ENCODE peak calls at places on chromosomes 5 and 9, in eight cellular contexts. One of them, this sample, is unnamed.

GRCh38 chr5:81225463-81225862 is 7.7 kb upstream of the CKMT2 start:
- DNase-seq in astrocyte of the cerebellum: no peak
- DNase-seq in fibroblast of pulmonary artery: no peak
- DNase-seq in fibroblast of mammary gland: no peak
- DNase-seq in CD8-positive, alpha-beta T cell: no peak
- DNase-seq in body of pancreas: no peak
- DNase-seq in psoas muscle: no peak
- DNase-seq in chondrocyte: no peak
- DNase-seq in this sample: no peak

GRCh38 chr5:136075339-136075885 is 46.6 kb downstream of the TGFBI start:
- DNase-seq in fibroblast of pulmonary artery: no peak
- DNase-seq in fibroblast of mammary gland: no peak
- DNase-seq in astrocyte of the cerebellum: no peak
- DNase-seq in body of pancreas: no peak
- DNase-seq in CD8-positive, alpha-beta T cell: no peak
- DNase-seq in chondrocyte: no peak
- DNase-seq in psoas muscle: no peak
- DNase-seq in this sample: no peak

GRCh38 chr5:96655506-96655905 is 6.7 kb upstream of the CAST start:
- DNase-seq in fibroblast of pulmonary artery: peak; percentile 43
- DNase-seq in CD8-positive, alpha-beta T cell: no peak
- DNase-seq in psoas muscle: no peak
- DNase-seq in fibroblast of mammary gland: peak; percentile 67
- DNase-seq in body of pancreas: no peak
- DNase-seq in chondrocyte: no peak
- DNase-seq in astrocyte of the cerebellum: no peak
- DNase-seq in this sample: no peak

GRCh38 chr5:110058175-110058574 is 368.4 kb downstream of the MAN2A1 start:
- DNase-seq in chondrocyte: no peak
- DNase-seq in psoas muscle: no peak
- DNase-seq in fibroblast of mammary gland: no peak
- DNase-seq in CD8-positive, alpha-beta T cell: no peak
- DNase-seq in astrocyte of the cerebellum: no peak
- DNase-seq in body of pancreas: peak; percentile 52
- DNase-seq in fibroblast of pulmonary artery: no peak
- DNase-seq in this sample: no peak

GRCh38 chr9:91727316-91727861 is 222.6 kb downstream of the ROR2 start:
- DNase-seq in CD8-positive, alpha-beta T cell: no peak
- DNase-seq in astrocyte of the cerebellum: peak; percentile 23
- DNase-seq in fibroblast of mammary gland: peak; percentile 59
- DNase-seq in psoas muscle: no peak
- DNase-seq in body of pancreas: peak; percentile 43
- DNase-seq in chondrocyte: no peak
- DNase-seq in fibroblast of pulmonary artery: peak; percentile 57
- DNase-seq in this sample: peak; percentile 44

GRCh38 chr9:18925880-18926279 is 107.1 kb downstream of the SAXO1 start:
- DNase-seq in chondrocyte: no peak
- DNase-seq in astrocyte of the cerebellum: no peak
- DNase-seq in fibroblast of pulmonary artery: no peak
- DNase-seq in psoas muscle: no peak
- DNase-seq in body of pancreas: no peak
- DNase-seq in fibroblast of mammary gland: no peak
- DNase-seq in CD8-positive, alpha-beta T cell: no peak
- DNase-seq in this sample: no peak

GRCh38 chr5:174056064-174056842 is 10.7 kb downstream of the NSG2 start:
- DNase-seq in psoas muscle: no peak
- DNase-seq in body of pancreas: no peak
- DNase-seq in CD8-positive, alpha-beta T cell: no peak
- DNase-seq in fibroblast of mammary gland: no peak
- DNase-seq in chondrocyte: no peak
- DNase-seq in astrocyte of the cerebellum: no peak
- DNase-seq in fibroblast of pulmonary artery: no peak
- DNase-seq in this sample: no peak

GRCh38 chr5:168652516-168652915 is 73.3 kb upstream of the PANK3 start:
- DNase-seq in psoas muscle: no peak
- DNase-seq in chondrocyte: no peak
- DNase-seq in astrocyte of the cerebellum: no peak
- DNase-seq in fibroblast of pulmonary artery: no peak
- DNase-seq in fibroblast of mammary gland: no peak
- DNase-seq in CD8-positive, alpha-beta T cell: no peak
- DNase-seq in body of pancreas: no peak
- DNase-seq in this sample: no peak

DNA sequence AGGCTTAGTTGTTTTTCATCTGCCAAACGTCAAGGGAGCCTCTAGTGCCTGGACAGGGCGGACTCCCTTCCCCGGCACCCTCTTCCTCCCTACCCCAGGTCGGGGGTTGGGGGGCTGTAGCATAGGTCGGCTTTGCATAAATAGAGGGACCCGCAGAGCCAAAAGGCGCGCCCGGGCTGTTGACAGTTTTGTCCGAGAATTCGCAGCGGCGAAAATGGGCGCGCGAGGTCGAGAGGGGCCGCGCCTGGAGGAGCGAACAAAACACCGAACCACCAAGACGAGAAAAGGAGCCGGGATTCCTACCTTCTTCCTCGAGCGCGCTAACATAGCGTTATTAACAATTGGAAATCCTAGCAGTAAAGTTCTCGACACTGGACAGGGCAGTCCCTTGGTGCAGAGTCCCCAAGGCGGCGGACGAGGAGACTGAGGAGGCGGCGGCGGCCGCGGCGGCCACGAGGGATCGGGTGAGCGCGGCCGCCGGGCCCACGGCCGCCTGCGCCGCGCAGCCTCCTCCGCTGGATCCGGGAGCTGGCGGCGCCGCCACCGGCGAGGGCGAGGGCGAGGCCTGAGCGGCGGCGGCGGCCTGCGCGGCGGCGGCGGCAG is 1.8 kb downstream of the FOXD1 start:
- DNase-seq in fibroblast of pulmonary artery: no peak
- DNase-seq in psoas muscle: peak; percentile 15
- DNase-seq in astrocyte of the cerebellum: no peak
- DNase-seq in chondrocyte: no peak
- DNase-seq in body of pancreas: no peak
- DNase-seq in CD8-positive, alpha-beta T cell: no peak
- DNase-seq in fibroblast of mammary gland: no peak
- DNase-seq in this sample: no peak
- TF ChIP-seq CTCF in fibroblast of pulmonary artery: no peak
- TF ChIP-seq CTCF in psoas muscle: no peak
- TF ChIP-seq CTCF in astrocyte of the cerebellum: no peak
- TF ChIP-seq CTCF in chondrocyte: no peak
- TF ChIP-seq CTCF in body of pancreas: no peak
- TF ChIP-seq CTCF in CD8-positive, alpha-beta T cell: no peak
- TF ChIP-seq CTCF in fibroblast of mammary gland: no peak
- TF ChIP-seq CTCF in this sample: no peak

GRCh38 chr9:132147331-132147730 is 14.5 kb upstream of the NTNG2 start:
- DNase-seq in psoas muscle: no peak
- DNase-seq in chondrocyte: no peak
- DNase-seq in fibroblast of mammary gland: no peak
- DNase-seq in astrocyte of the cerebellum: no peak
- DNase-seq in CD8-positive, alpha-beta T cell: no peak
- DNase-seq in fibroblast of pulmonary artery: no peak
- DNase-seq in body of pancreas: no peak
- DNase-seq in this sample: no peak

GRCh38 chr9:132146575-132146974 is 15.3 kb upstream of the NTNG2 start:
- DNase-seq in fibroblast of mammary gland: no peak
- DNase-seq in CD8-positive, alpha-beta T cell: no peak
- DNase-seq in body of pancreas: no peak
- DNase-seq in astrocyte of the cerebellum: no peak
- DNase-seq in psoas muscle: no peak
- DNase-seq in chondrocyte: no peak
- DNase-seq in fibroblast of pulmonary artery: no peak
- DNase-seq in this sample: no peak

GRCh38 chr9:132146015-132146414 is 15.8 kb upstream of the NTNG2 start:
- DNase-seq in fibroblast of pulmonary artery: no peak
- DNase-seq in CD8-positive, alpha-beta T cell: no peak
- DNase-seq in chondrocyte: peak; percentile 43
- DNase-seq in body of pancreas: no peak
- DNase-seq in psoas muscle: no peak
- DNase-seq in fibroblast of mammary gland: no peak
- DNase-seq in astrocyte of the cerebellum: no peak
- DNase-seq in this sample: no peak

GRCh38 chr9:132150256-132150655 is 11.6 kb upstream of the NTNG2 start:
- DNase-seq in chondrocyte: peak; percentile 74
- DNase-seq in astrocyte of the cerebellum: no peak
- DNase-seq in body of pancreas: no peak
- DNase-seq in fibroblast of mammary gland: no peak
- DNase-seq in psoas muscle: peak; percentile 53
- DNase-seq in fibroblast of pulmonary artery: no peak
- DNase-seq in CD8-positive, alpha-beta T cell: no peak
- DNase-seq in this sample: no peak

DNA sequence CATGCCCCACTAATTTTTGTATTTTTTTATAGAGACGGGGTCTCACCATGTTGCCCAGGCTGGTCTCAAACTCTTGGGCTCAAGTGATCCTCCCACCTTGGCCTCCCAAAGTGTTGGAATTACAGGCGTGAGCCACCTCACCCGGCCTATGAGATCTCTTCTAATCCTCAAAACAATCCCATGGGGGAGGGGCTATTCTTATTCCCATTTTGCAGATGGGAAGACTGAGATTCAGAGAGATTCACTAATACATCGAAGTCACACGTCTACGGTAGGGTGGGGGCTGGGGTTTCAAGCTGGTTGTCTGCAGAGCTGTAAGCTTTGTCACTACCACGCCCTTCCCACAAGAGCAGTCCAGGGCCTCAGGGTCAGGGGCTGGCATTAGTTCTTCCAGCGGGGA is 14.0 kb upstream of the NTNG2 start:
- DNase-seq in chondrocyte: no peak
- DNase-seq in fibroblast of mammary gland: no peak
- DNase-seq in CD8-positive, alpha-beta T cell: no peak
- DNase-seq in body of pancreas: no peak
- DNase-seq in fibroblast of pulmonary artery: no peak
- DNase-seq in psoas muscle: no peak
- DNase-seq in astrocyte of the cerebellum: no peak
- DNase-seq in this sample: no peak
- TF ChIP-seq CTCF in chondrocyte: no peak
- TF ChIP-seq CTCF in fibroblast of mammary gland: no peak
- TF ChIP-seq CTCF in CD8-positive, alpha-beta T cell: no peak
- TF ChIP-seq CTCF in body of pancreas: no peak
- TF ChIP-seq CTCF in fibroblast of pulmonary artery: no peak
- TF ChIP-seq CTCF in psoas muscle: no peak
- TF ChIP-seq CTCF in astrocyte of the cerebellum: no peak
- TF ChIP-seq CTCF in this sample: no peak

GRCh38 chr9:90724112-90724511 is 77.5 kb upstream of the SYK start:
- DNase-seq in body of pancreas: no peak
- DNase-seq in fibroblast of pulmonary artery: no peak
- DNase-seq in psoas muscle: no peak
- DNase-seq in chondrocyte: no peak
- DNase-seq in astrocyte of the cerebellum: no peak
- DNase-seq in CD8-positive, alpha-beta T cell: no peak
- DNase-seq in fibroblast of mammary gland: no peak
- DNase-seq in this sample: no peak

GRCh38 chr9:90724880-90725279 is 76.7 kb upstream of the SYK start:
- DNase-seq in body of pancreas: no peak
- DNase-seq in fibroblast of mammary gland: no peak
- DNase-seq in astrocyte of the cerebellum: no peak
- DNase-seq in fibroblast of pulmonary artery: no peak
- DNase-seq in chondrocyte: no peak
- DNase-seq in CD8-positive, alpha-beta T cell: no peak
- DNase-seq in psoas muscle: no peak
- DNase-seq in this sample: no peak

GRCh38 chr9:90727498-90727897 is 74.1 kb upstream of the SYK start:
- DNase-seq in fibroblast of pulmonary artery: no peak
- DNase-seq in body of pancreas: no peak
- DNase-seq in psoas muscle: no peak
- DNase-seq in CD8-positive, alpha-beta T cell: no peak
- DNase-seq in astrocyte of the cerebellum: no peak
- DNase-seq in chondrocyte: no peak
- DNase-seq in fibroblast of mammary gland: no peak
- DNase-seq in this sample: no peak

GRCh38 chr9:90729351-90729750 is 72.3 kb upstream of the SYK start:
- DNase-seq in body of pancreas: no peak
- DNase-seq in fibroblast of pulmonary artery: no peak
- DNase-seq in fibroblast of mammary gland: no peak
- DNase-seq in CD8-positive, alpha-beta T cell: no peak
- DNase-seq in astrocyte of the cerebellum: no peak
- DNase-seq in psoas muscle: no peak
- DNase-seq in chondrocyte: no peak
- DNase-seq in this sample: no peak

DNA sequence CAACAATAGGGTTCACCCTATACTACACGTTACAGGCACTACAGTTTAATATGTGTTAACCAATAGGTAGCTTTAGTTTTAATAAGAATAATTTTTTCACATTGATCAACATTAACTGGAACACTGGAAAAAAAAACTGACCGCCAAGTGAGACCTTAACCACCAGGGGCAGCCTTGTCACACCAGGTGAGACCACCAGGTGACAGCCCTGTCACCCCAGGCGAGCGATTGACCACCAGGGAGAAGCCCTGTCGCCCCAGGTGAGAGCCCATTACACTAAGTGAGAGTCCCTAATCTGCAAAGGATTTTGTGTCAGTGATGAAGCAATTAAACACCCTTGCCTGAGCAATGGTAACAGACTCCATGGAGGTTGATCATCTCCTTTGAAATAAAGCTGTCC is 75.4 kb upstream of the SYK start:
- DNase-seq in chondrocyte: no peak
- DNase-seq in body of pancreas: no peak
- DNase-seq in fibroblast of pulmonary artery: no peak
- DNase-seq in psoas muscle: no peak
- DNase-seq in CD8-positive, alpha-beta T cell: no peak
- DNase-seq in astrocyte of the cerebellum: no peak
- DNase-seq in fibroblast of mammary gland: no peak
- DNase-seq in this sample: no peak
- TF ChIP-seq CTCF in chondrocyte: peak; percentile 30
- TF ChIP-seq CTCF in body of pancreas: no peak
- TF ChIP-seq CTCF in fibroblast of pulmonary artery: no peak
- TF ChIP-seq CTCF in psoas muscle: no peak
- TF ChIP-seq CTCF in CD8-positive, alpha-beta T cell: no peak
- TF ChIP-seq CTCF in astrocyte of the cerebellum: no peak
- TF ChIP-seq CTCF in fibroblast of mammary gland: no peak
- TF ChIP-seq CTCF in this sample: peak; percentile 24

GRCh38 chr5:16782227-16782626 is 153.9 kb downstream of the MYO10 start:
- DNase-seq in psoas muscle: no peak
- DNase-seq in CD8-positive, alpha-beta T cell: no peak
- DNase-seq in fibroblast of pulmonary artery: no peak
- DNase-seq in fibroblast of mammary gland: no peak
- DNase-seq in chondrocyte: no peak
- DNase-seq in body of pancreas: no peak
- DNase-seq in astrocyte of the cerebellum: no peak
- DNase-seq in this sample: no peak

GRCh38 chr5:16777432-16777831 is 158.7 kb downstream of the MYO10 start:
- DNase-seq in fibroblast of mammary gland: no peak
- DNase-seq in psoas muscle: no peak
- DNase-seq in CD8-positive, alpha-beta T cell: no peak
- DNase-seq in chondrocyte: no peak
- DNase-seq in astrocyte of the cerebellum: no peak
- DNase-seq in body of pancreas: no peak
- DNase-seq in fibroblast of pulmonary artery: no peak
- DNase-seq in this sample: no peak

GRCh38 chr5:16773990-16774389 is 157.2 kb upstream of the RETREG1 start:
- DNase-seq in CD8-positive, alpha-beta T cell: no peak
- DNase-seq in fibroblast of mammary gland: peak; percentile 51
- DNase-seq in body of pancreas: peak; percentile 89
- DNase-seq in psoas muscle: no peak
- DNase-seq in chondrocyte: no peak
- DNase-seq in fibroblast of pulmonary artery: no peak
- DNase-seq in astrocyte of the cerebellum: no peak
- DNase-seq in this sample: no peak

GRCh38 chr5:16774806-16775205 is 158.0 kb upstream of the RETREG1 start:
- DNase-seq in body of pancreas: no peak
- DNase-seq in fibroblast of pulmonary artery: no peak
- DNase-seq in psoas muscle: no peak
- DNase-seq in fibroblast of mammary gland: peak; percentile 59
- DNase-seq in astrocyte of the cerebellum: no peak
- DNase-seq in CD8-positive, alpha-beta T cell: no peak
- DNase-seq in chondrocyte: no peak
- DNase-seq in this sample: no peak

DNA sequence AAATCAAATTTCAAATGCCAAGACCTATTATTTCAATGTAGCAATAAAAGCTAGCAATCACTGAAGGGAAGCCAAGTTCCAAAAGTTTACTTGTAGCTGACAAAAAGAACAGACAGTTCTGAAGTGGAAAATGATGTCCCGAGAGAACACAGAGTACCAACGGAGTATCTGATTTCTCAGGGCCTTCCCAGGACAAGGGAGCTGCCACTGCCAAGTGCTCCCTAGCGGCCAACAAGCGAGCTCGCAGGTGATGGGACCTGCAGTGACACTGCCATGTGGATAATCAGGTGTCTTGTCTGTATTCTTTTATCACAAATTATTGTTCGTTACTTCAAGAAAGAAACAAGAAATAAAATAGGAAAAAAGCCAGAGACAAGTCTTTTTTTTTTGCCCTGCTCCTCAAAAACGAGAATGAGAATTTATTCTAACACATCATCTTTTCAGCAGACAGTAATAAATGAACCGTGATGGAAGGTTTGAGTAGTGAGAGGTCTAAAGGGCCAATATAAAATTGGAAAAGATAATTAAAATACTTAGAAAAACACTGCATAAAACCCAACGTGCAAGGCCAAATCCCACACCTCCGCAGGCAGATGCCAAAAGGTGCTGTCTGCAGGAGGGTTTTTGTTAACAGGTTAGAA is 159.4 kb downstream of the MYO10 start:
- DNase-seq in astrocyte of the cerebellum: no peak
- DNase-seq in body of pancreas: peak; percentile 71
- DNase-seq in CD8-positive, alpha-beta T cell: no peak
- DNase-seq in psoas muscle: peak; percentile 40
- DNase-seq in fibroblast of mammary gland: peak; percentile 18
- DNase-seq in chondrocyte: no peak
- DNase-seq in fibroblast of pulmonary artery: no peak
- DNase-seq in this sample: peak; percentile 26
- TF ChIP-seq CTCF in astrocyte of the cerebellum: peak; percentile 51
- TF ChIP-seq CTCF in body of pancreas: no peak
- TF ChIP-seq CTCF in CD8-positive, alpha-beta T cell: no peak
- TF ChIP-seq CTCF in psoas muscle: peak; percentile 49
- TF ChIP-seq CTCF in fibroblast of mammary gland: peak; percentile 24
- TF ChIP-seq CTCF in chondrocyte: peak; percentile 69
- TF ChIP-seq CTCF in fibroblast of pulmonary artery: peak; percentile 10
- TF ChIP-seq CTCF in this sample: peak; percentile 62

This sample was measured in neural crest cell.